ENCODE peak calls at places on chromosomes 12 and 14, in eight cellular contexts. One of them, this sample, is unnamed.

GRCh38 chr12:91381309-91381804 is 198.7 kb upstream of the DCN start:
- DNase-seq in PC-3: peak
- DNase-seq in lower lobe of right lung: no peak
- DNase-seq in heart right ventricle: peak
- DNase-seq in mesenchymal stem cell: peak
- DNase-seq in CD4-positive, CD25-positive, alpha-beta regulatory T cell: peak
- DNase-seq in DND-41: no peak
- DNase-seq in tibial nerve: no peak
- DNase-seq in this sample: peak

GRCh38 chr12:1851126-1851791 is 30.9 kb downstream of the LRTM2 start:
- DNase-seq in mesenchymal stem cell: no peak
- DNase-seq in heart right ventricle: no peak
- DNase-seq in PC-3: peak
- DNase-seq in tibial nerve: no peak
- DNase-seq in DND-41: no peak
- DNase-seq in CD4-positive, CD25-positive, alpha-beta regulatory T cell: no peak
- DNase-seq in lower lobe of right lung: no peak
- DNase-seq in this sample: no peak

GRCh38 chr14:61625171-61625570 is 70.1 kb upstream of the HIF1A start:
- DNase-seq in tibial nerve: no peak
- DNase-seq in CD4-positive, CD25-positive, alpha-beta regulatory T cell: no peak
- DNase-seq in DND-41: no peak
- DNase-seq in mesenchymal stem cell: peak
- DNase-seq in PC-3: peak
- DNase-seq in lower lobe of right lung: no peak
- DNase-seq in heart right ventricle: no peak
- DNase-seq in this sample: no peak

GRCh38 chr12:96073346-96074336 is 38.3 kb upstream of the LTA4H start:
- DNase-seq in mesenchymal stem cell: no peak
- DNase-seq in tibial nerve: no peak
- DNase-seq in lower lobe of right lung: no peak
- DNase-seq in PC-3: peak
- DNase-seq in heart right ventricle: no peak
- DNase-seq in CD4-positive, CD25-positive, alpha-beta regulatory T cell: no peak
- DNase-seq in DND-41: no peak
- DNase-seq in this sample: no peak

GRCh38 chr12:29396774-29397173 is 15.8 kb upstream of the ERGIC2 start:
- DNase-seq in CD4-positive, CD25-positive, alpha-beta regulatory T cell: no peak
- DNase-seq in tibial nerve: no peak
- DNase-seq in heart right ventricle: no peak
- DNase-seq in mesenchymal stem cell: peak
- DNase-seq in PC-3: peak
- DNase-seq in DND-41: no peak
- DNase-seq in lower lobe of right lung: no peak
- DNase-seq in this sample: no peak

GRCh38 chr14:100732766-100733100 is 6.0 kb downstream of the DLK1 start:
- DNase-seq in mesenchymal stem cell: no peak
- DNase-seq in lower lobe of right lung: no peak
- DNase-seq in DND-41: no peak
- DNase-seq in tibial nerve: no peak
- DNase-seq in PC-3: no peak
- DNase-seq in CD4-positive, CD25-positive, alpha-beta regulatory T cell: no peak
- DNase-seq in heart right ventricle: no peak
- DNase-seq in this sample: no peak

GRCh38 chr12:6276936-6277615 is 33.4 kb upstream of the PLEKHG6 start:
- DNase-seq in PC-3: peak
- DNase-seq in DND-41: no peak
- DNase-seq in tibial nerve: no peak
- DNase-seq in heart right ventricle: no peak
- DNase-seq in CD4-positive, CD25-positive, alpha-beta regulatory T cell: no peak
- DNase-seq in lower lobe of right lung: peak
- DNase-seq in mesenchymal stem cell: peak
- DNase-seq in this sample: no peak

GRCh38 chr12:32031109-32031508 is 71.9 kb downstream of the RESF1 start:
- DNase-seq in PC-3: no peak
- DNase-seq in lower lobe of right lung: no peak
- DNase-seq in heart right ventricle: no peak
- DNase-seq in DND-41: peak
- DNase-seq in mesenchymal stem cell: no peak
- DNase-seq in CD4-positive, CD25-positive, alpha-beta regulatory T cell: no peak
- DNase-seq in tibial nerve: no peak
- DNase-seq in this sample: no peak

GRCh38 chr12:47977772-47978597 is 14.6 kb downstream of the TMEM106C start:
- DNase-seq in DND-41: no peak
- DNase-seq in heart right ventricle: no peak
- DNase-seq in tibial nerve: no peak
- DNase-seq in lower lobe of right lung: no peak
- DNase-seq in PC-3: no peak
- DNase-seq in mesenchymal stem cell: no peak
- DNase-seq in CD4-positive, CD25-positive, alpha-beta regulatory T cell: no peak
- DNase-seq in this sample: no peak

GRCh38 chr12:68432622-68433021 is 100.5 kb upstream of the MDM1 start:
- DNase-seq in CD4-positive, CD25-positive, alpha-beta regulatory T cell: no peak
- DNase-seq in tibial nerve: no peak
- DNase-seq in lower lobe of right lung: no peak
- DNase-seq in DND-41: no peak
- DNase-seq in PC-3: peak
- DNase-seq in heart right ventricle: no peak
- DNase-seq in mesenchymal stem cell: no peak
- DNase-seq in this sample: no peak

GRCh38 chr12:120261951-120262851 is 3.3 kb downstream of the PXN start:
- DNase-seq in heart right ventricle: no peak
- DNase-seq in CD4-positive, CD25-positive, alpha-beta regulatory T cell: peak
- DNase-seq in PC-3: peak
- DNase-seq in tibial nerve: no peak
- DNase-seq in mesenchymal stem cell: no peak
- DNase-seq in DND-41: no peak
- DNase-seq in lower lobe of right lung: no peak
- DNase-seq in this sample: no peak

GRCh38 chr12:45186762-45187161 is 29.1 kb upstream of the ANO6 start:
- DNase-seq in mesenchymal stem cell: no peak
- DNase-seq in tibial nerve: no peak
- DNase-seq in DND-41: no peak
- DNase-seq in heart right ventricle: no peak
- DNase-seq in lower lobe of right lung: no peak
- DNase-seq in PC-3: no peak
- DNase-seq in CD4-positive, CD25-positive, alpha-beta regulatory T cell: no peak
- DNase-seq in this sample: no peak

GRCh38 chr12:53994691-53995310 is 5.2 kb upstream of the HOXC9 start:
- DNase-seq in DND-41: no peak
- DNase-seq in CD4-positive, CD25-positive, alpha-beta regulatory T cell: no peak
- DNase-seq in mesenchymal stem cell: no peak
- DNase-seq in tibial nerve: no peak
- DNase-seq in lower lobe of right lung: no peak
- DNase-seq in PC-3: no peak
- DNase-seq in heart right ventricle: no peak
- DNase-seq in this sample: no peak
- H3K4me3 ChIP-seq in DND-41: no peak
- H3K4me3 ChIP-seq in CD4-positive, CD25-positive, alpha-beta regulatory T cell: peak
- H3K4me3 ChIP-seq in mesenchymal stem cell: peak
- H3K4me3 ChIP-seq in tibial nerve: peak
- H3K4me3 ChIP-seq in lower lobe of right lung: peak
- H3K4me3 ChIP-seq in PC-3: peak
- H3K4me3 ChIP-seq in heart right ventricle: peak
- H3K4me3 ChIP-seq in this sample: peak

DNA sequence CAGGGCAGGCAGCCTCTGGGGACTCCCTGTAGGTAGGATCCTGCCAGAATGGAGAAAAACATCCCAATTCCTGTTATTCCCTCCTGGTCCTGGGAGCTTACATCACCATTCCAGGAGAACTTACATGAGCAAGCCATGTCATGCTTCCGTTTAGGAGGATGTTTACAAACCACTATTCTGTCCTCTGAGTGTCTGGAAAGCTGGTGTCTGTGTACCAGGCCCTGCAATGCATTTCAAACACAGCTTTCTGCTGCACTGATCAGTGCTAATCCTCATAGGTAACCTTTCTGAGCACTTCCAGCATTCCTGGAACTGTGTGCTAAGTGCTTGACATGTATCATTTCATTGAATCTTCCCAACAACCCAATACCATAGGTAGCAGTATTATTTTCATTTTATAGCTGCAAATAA is 19.8 kb upstream of the MAP1LC3B2 start:
- DNase-seq in PC-3: peak
- DNase-seq in mesenchymal stem cell: peak
- DNase-seq in tibial nerve: no peak
- DNase-seq in CD4-positive, CD25-positive, alpha-beta regulatory T cell: no peak
- DNase-seq in lower lobe of right lung: no peak
- DNase-seq in DND-41: no peak
- DNase-seq in heart right ventricle: no peak
- DNase-seq in this sample: no peak
- H3K27ac ChIP-seq in PC-3: peak
- H3K27ac ChIP-seq in mesenchymal stem cell: no peak
- H3K27ac ChIP-seq in tibial nerve: no peak
- H3K27ac ChIP-seq in CD4-positive, CD25-positive, alpha-beta regulatory T cell: no peak
- H3K27ac ChIP-seq in lower lobe of right lung: peak
- H3K27ac ChIP-seq in DND-41: no peak
- H3K27ac ChIP-seq in heart right ventricle: no peak
- H3K27ac ChIP-seq in this sample: no peak

GRCh38 chr14:75298187-75298985 is 19.8 kb downstream of the FOS start:
- DNase-seq in mesenchymal stem cell: no peak
- DNase-seq in DND-41: no peak
- DNase-seq in tibial nerve: peak
- DNase-seq in lower lobe of right lung: peak
- DNase-seq in heart right ventricle: no peak
- DNase-seq in PC-3: no peak
- DNase-seq in CD4-positive, CD25-positive, alpha-beta regulatory T cell: no peak
- DNase-seq in this sample: no peak
- H3K4me3 ChIP-seq in mesenchymal stem cell: no peak
- H3K4me3 ChIP-seq in DND-41: no peak
- H3K4me3 ChIP-seq in tibial nerve: no peak
- H3K4me3 ChIP-seq in lower lobe of right lung: no peak
- H3K4me3 ChIP-seq in heart right ventricle: no peak
- H3K4me3 ChIP-seq in PC-3: no peak
- H3K4me3 ChIP-seq in CD4-positive, CD25-positive, alpha-beta regulatory T cell: no peak
- H3K4me3 ChIP-seq in this sample: no peak

DNA sequence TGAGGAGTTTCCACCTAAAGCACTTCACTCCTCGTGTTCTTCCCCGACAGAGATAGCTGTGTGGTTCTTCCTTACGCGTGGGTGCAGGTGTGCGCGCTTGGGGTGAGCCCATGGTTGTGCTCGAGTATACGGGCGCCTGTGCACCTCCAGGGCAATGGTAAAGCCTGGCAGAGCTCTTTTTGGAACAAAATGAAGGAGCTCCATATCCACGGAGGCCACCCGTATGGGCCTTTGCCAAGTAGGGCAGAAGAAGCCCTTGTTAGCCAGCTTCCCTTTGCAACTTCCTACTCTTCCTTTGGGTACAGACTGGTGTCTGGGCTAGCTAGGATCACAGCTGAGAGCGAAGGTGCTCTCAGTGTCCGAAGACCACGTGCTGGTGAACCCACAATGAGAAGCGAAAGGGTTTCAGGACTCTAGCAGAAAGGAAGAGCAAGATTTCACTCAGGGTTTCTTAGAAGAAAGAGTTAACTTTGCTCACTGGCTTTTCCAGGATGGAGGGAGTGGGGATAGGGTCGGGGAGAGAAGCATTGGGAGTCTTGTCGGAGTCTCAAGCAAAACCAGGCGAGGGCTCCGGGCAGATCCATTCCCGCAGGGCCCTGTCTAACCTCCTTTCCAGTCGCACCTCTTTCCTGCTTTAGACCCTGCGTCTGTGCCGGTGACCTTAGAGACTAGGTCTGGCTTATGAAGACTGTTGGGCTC is 977 bp upstream of the LRFN5 start:
- DNase-seq in PC-3: no peak
- DNase-seq in lower lobe of right lung: no peak
- DNase-seq in mesenchymal stem cell: peak
- DNase-seq in tibial nerve: no peak
- DNase-seq in heart right ventricle: no peak
- DNase-seq in CD4-positive, CD25-positive, alpha-beta regulatory T cell: no peak
- DNase-seq in DND-41: no peak
- DNase-seq in this sample: no peak
- H3K27ac ChIP-seq in PC-3: no peak
- H3K27ac ChIP-seq in lower lobe of right lung: peak
- H3K27ac ChIP-seq in mesenchymal stem cell: peak
- H3K27ac ChIP-seq in tibial nerve: peak
- H3K27ac ChIP-seq in heart right ventricle: peak
- H3K27ac ChIP-seq in CD4-positive, CD25-positive, alpha-beta regulatory T cell: no peak
- H3K27ac ChIP-seq in DND-41: no peak
- H3K27ac ChIP-seq in this sample: no peak

DNA sequence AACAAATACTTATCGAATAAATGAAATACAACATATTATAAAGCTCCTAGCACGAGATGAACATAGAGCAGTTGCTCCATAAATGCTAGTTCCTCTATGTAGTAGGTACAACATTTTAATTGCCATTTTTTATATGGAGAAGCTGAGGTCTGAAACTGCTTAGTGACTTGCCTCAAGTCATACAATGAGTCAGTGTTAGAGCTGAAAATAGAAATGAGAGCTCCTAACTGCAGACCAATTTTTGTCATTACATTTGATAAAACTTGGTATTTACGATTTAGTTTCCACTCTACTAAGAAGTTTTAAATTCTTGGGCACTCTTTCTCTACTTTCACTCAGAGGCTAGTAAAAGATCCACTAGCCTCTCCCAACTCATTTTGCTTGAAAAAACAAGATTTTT is 8.0 kb upstream of the TMED10 start:
- DNase-seq in DND-41: no peak
- DNase-seq in CD4-positive, CD25-positive, alpha-beta regulatory T cell: no peak
- DNase-seq in lower lobe of right lung: no peak
- DNase-seq in PC-3: peak
- DNase-seq in mesenchymal stem cell: peak
- DNase-seq in heart right ventricle: no peak
- DNase-seq in tibial nerve: no peak
- DNase-seq in this sample: no peak
- H3K4me3 ChIP-seq in DND-41: no peak
- H3K4me3 ChIP-seq in CD4-positive, CD25-positive, alpha-beta regulatory T cell: no peak
- H3K4me3 ChIP-seq in lower lobe of right lung: no peak
- H3K4me3 ChIP-seq in PC-3: no peak
- H3K4me3 ChIP-seq in mesenchymal stem cell: no peak
- H3K4me3 ChIP-seq in heart right ventricle: no peak
- H3K4me3 ChIP-seq in tibial nerve: no peak
- H3K4me3 ChIP-seq in this sample: no peak

GRCh38 chr14:103445783-103446182 is 60.6 kb downstream of the MARK3 start:
- DNase-seq in heart right ventricle: no peak
- DNase-seq in PC-3: no peak
- DNase-seq in tibial nerve: no peak
- DNase-seq in CD4-positive, CD25-positive, alpha-beta regulatory T cell: no peak
- DNase-seq in lower lobe of right lung: no peak
- DNase-seq in mesenchymal stem cell: no peak
- DNase-seq in DND-41: no peak
- DNase-seq in this sample: no peak

GRCh38 chr14:103444837-103445524 is 59.8 kb downstream of the MARK3 start:
- DNase-seq in lower lobe of right lung: no peak
- DNase-seq in CD4-positive, CD25-positive, alpha-beta regulatory T cell: no peak
- DNase-seq in heart right ventricle: no peak
- DNase-seq in PC-3: no peak
- DNase-seq in mesenchymal stem cell: peak
- DNase-seq in DND-41: no peak
- DNase-seq in tibial nerve: no peak
- DNase-seq in this sample: no peak

GRCh38 chr14:103450423-103450822 is 65.2 kb downstream of the MARK3 start:
- DNase-seq in heart right ventricle: no peak
- DNase-seq in CD4-positive, CD25-positive, alpha-beta regulatory T cell: no peak
- DNase-seq in mesenchymal stem cell: no peak
- DNase-seq in PC-3: no peak
- DNase-seq in DND-41: no peak
- DNase-seq in tibial nerve: no peak
- DNase-seq in lower lobe of right lung: no peak
- DNase-seq in this sample: no peak

GRCh38 chr14:103449762-103450161 is 64.5 kb downstream of the MARK3 start:
- DNase-seq in CD4-positive, CD25-positive, alpha-beta regulatory T cell: no peak
- DNase-seq in mesenchymal stem cell: no peak
- DNase-seq in lower lobe of right lung: no peak
- DNase-seq in DND-41: no peak
- DNase-seq in heart right ventricle: no peak
- DNase-seq in tibial nerve: no peak
- DNase-seq in PC-3: no peak
- DNase-seq in this sample: no peak

GRCh38 chr14:103448097-103448496 is 62.9 kb downstream of the MARK3 start:
- DNase-seq in lower lobe of right lung: no peak
- DNase-seq in DND-41: no peak
- DNase-seq in mesenchymal stem cell: no peak
- DNase-seq in heart right ventricle: no peak
- DNase-seq in CD4-positive, CD25-positive, alpha-beta regulatory T cell: no peak
- DNase-seq in PC-3: peak
- DNase-seq in tibial nerve: no peak
- DNase-seq in this sample: no peak
- H3K27ac ChIP-seq in lower lobe of right lung: no peak
- H3K27ac ChIP-seq in DND-41: no peak
- H3K27ac ChIP-seq in mesenchymal stem cell: no peak
- H3K27ac ChIP-seq in heart right ventricle: no peak
- H3K27ac ChIP-seq in CD4-positive, CD25-positive, alpha-beta regulatory T cell: no peak
- H3K27ac ChIP-seq in PC-3: no peak
- H3K27ac ChIP-seq in tibial nerve: no peak
- H3K27ac ChIP-seq in this sample: no peak